ENCODE peak calls at places on chromosome 18, in eight cellular contexts. One of them, this sample, is unnamed. For H3K4me1, the result is how much of the 10 kb centered on the place peaks cover.

GRCh38 chr18:10797882-10798281 is 272.1 kb downstream of the NAPG start:
- DNase-seq in mesenchymal stem cell: no peak
- DNase-seq in endodermal cell: peak
- DNase-seq in body of pancreas: no peak
- DNase-seq in foreskin keratinocyte: no peak
- DNase-seq in trophoblast cell: no peak
- DNase-seq in small intestine: no peak
- DNase-seq in right atrium auricular region: no peak
- DNase-seq in this sample: no peak

GRCh38 chr18:32237024-32237423 is 47.2 kb downstream of the MEP1B start:
- DNase-seq in mesenchymal stem cell: no peak
- DNase-seq in endodermal cell: no peak
- DNase-seq in body of pancreas: no peak
- DNase-seq in foreskin keratinocyte: peak
- DNase-seq in trophoblast cell: no peak
- DNase-seq in small intestine: peak
- DNase-seq in right atrium auricular region: no peak
- DNase-seq in this sample: no peak

GRCh38 chr18:13159579-13159978 is 59.0 kb upstream of the LDLRAD4 start:
- DNase-seq in mesenchymal stem cell: peak
- DNase-seq in endodermal cell: peak
- DNase-seq in body of pancreas: no peak
- DNase-seq in foreskin keratinocyte: peak
- DNase-seq in trophoblast cell: peak
- DNase-seq in small intestine: peak
- DNase-seq in right atrium auricular region: no peak
- DNase-seq in this sample: peak

GRCh38 chr18:35610089-35610488 is 28.5 kb downstream of the GALNT1 start:
- DNase-seq in mesenchymal stem cell: no peak
- DNase-seq in endodermal cell: peak
- DNase-seq in body of pancreas: no peak
- DNase-seq in foreskin keratinocyte: no peak
- DNase-seq in trophoblast cell: no peak
- DNase-seq in small intestine: peak
- DNase-seq in right atrium auricular region: no peak
- DNase-seq in this sample: peak

GRCh38 chr18:3611313-3612038 is 161.5 kb downstream of the TGIF1 start:
- DNase-seq in mesenchymal stem cell: no peak
- DNase-seq in endodermal cell: peak
- DNase-seq in body of pancreas: no peak
- DNase-seq in foreskin keratinocyte: no peak
- DNase-seq in trophoblast cell: no peak
- DNase-seq in small intestine: no peak
- DNase-seq in right atrium auricular region: no peak
- DNase-seq in this sample: no peak

GRCh38 chr18:10751711-10752110 is 225.9 kb downstream of the NAPG start:
- DNase-seq in mesenchymal stem cell: peak
- DNase-seq in endodermal cell: no peak
- DNase-seq in body of pancreas: no peak
- DNase-seq in foreskin keratinocyte: no peak
- DNase-seq in trophoblast cell: no peak
- DNase-seq in small intestine: no peak
- DNase-seq in right atrium auricular region: no peak
- DNase-seq in this sample: no peak

GRCh38 chr18:10453885-10454772 is at the start of gene APCDD1:
- DNase-seq in mesenchymal stem cell: peak
- DNase-seq in endodermal cell: peak
- DNase-seq in body of pancreas: peak
- DNase-seq in foreskin keratinocyte: no peak
- DNase-seq in trophoblast cell: peak
- DNase-seq in small intestine: no peak
- DNase-seq in right atrium auricular region: peak
- DNase-seq in this sample: peak

GRCh38 chr18:8791171-8791651 is 85.9 kb downstream of the MTCL1 start:
- DNase-seq in mesenchymal stem cell: peak
- DNase-seq in endodermal cell: no peak
- DNase-seq in body of pancreas: no peak
- DNase-seq in foreskin keratinocyte: peak
- DNase-seq in trophoblast cell: no peak
- DNase-seq in small intestine: no peak
- DNase-seq in right atrium auricular region: no peak
- DNase-seq in this sample: peak

GRCh38 chr18:58257461-58257860 is 213.4 kb downstream of the NEDD4L start:
- DNase-seq in mesenchymal stem cell: peak
- DNase-seq in endodermal cell: no peak
- DNase-seq in body of pancreas: no peak
- DNase-seq in foreskin keratinocyte: no peak
- DNase-seq in trophoblast cell: no peak
- DNase-seq in small intestine: no peak
- DNase-seq in right atrium auricular region: no peak
- DNase-seq in this sample: no peak
- H3K27ac ChIP-seq in mesenchymal stem cell: peak
- H3K27ac ChIP-seq in endodermal cell: no peak
- H3K27ac ChIP-seq in body of pancreas: peak
- H3K27ac ChIP-seq in foreskin keratinocyte: no peak
- H3K27ac ChIP-seq in trophoblast cell: no peak
- H3K27ac ChIP-seq in small intestine: no peak
- H3K27ac ChIP-seq in right atrium auricular region: peak
- H3K27ac ChIP-seq in this sample: no peak

DNA sequence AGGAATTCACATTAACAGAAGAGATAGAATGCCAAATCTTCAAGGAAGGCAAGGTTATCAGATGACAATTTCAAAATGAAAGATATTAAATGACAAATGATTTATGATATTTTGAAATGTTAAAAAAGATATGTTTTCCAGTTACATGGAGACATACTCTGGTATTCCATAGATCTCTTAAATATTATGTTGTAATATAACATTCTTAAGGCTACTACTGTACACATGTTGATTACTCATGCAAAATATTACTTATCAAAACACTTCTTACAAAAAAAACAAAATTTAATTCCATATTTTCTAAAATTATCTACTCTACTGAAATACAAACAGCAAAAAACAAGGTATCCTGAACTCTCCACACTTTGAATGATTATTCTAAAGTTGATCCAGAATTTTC is 22.9 kb downstream of the RTTN start:
- DNase-seq in mesenchymal stem cell: no peak
- DNase-seq in endodermal cell: no peak
- DNase-seq in body of pancreas: no peak
- DNase-seq in foreskin keratinocyte: no peak
- DNase-seq in trophoblast cell: no peak
- DNase-seq in small intestine: no peak
- DNase-seq in right atrium auricular region: no peak
- DNase-seq in this sample: no peak
- H3K4me1 ChIP-seq in mesenchymal stem cell: under half
- H3K4me1 ChIP-seq in endodermal cell: under half
- H3K4me1 ChIP-seq in body of pancreas: under half
- H3K4me1 ChIP-seq in foreskin keratinocyte: under half
- H3K4me1 ChIP-seq in trophoblast cell: under half
- H3K4me1 ChIP-seq in small intestine: under half
- H3K4me1 ChIP-seq in right atrium auricular region: under half
- H3K4me1 ChIP-seq in this sample: under half

GRCh38 chr18:58528011-58528367 is 100.9 kb downstream of the ALPK2 start:
- DNase-seq in mesenchymal stem cell: no peak
- DNase-seq in endodermal cell: no peak
- DNase-seq in body of pancreas: no peak
- DNase-seq in foreskin keratinocyte: no peak
- DNase-seq in trophoblast cell: no peak
- DNase-seq in small intestine: no peak
- DNase-seq in right atrium auricular region: no peak
- DNase-seq in this sample: no peak

GRCh38 chr18:58525928-58526424 is 102.9 kb downstream of the ALPK2 start:
- DNase-seq in mesenchymal stem cell: no peak
- DNase-seq in endodermal cell: no peak
- DNase-seq in body of pancreas: no peak
- DNase-seq in foreskin keratinocyte: no peak
- DNase-seq in trophoblast cell: no peak
- DNase-seq in small intestine: no peak
- DNase-seq in right atrium auricular region: no peak
- DNase-seq in this sample: no peak

GRCh38 chr18:58526425-58527115 is 102.3 kb downstream of the ALPK2 start:
- DNase-seq in mesenchymal stem cell: no peak
- DNase-seq in endodermal cell: peak
- DNase-seq in body of pancreas: no peak
- DNase-seq in foreskin keratinocyte: no peak
- DNase-seq in trophoblast cell: no peak
- DNase-seq in small intestine: peak
- DNase-seq in right atrium auricular region: no peak
- DNase-seq in this sample: no peak

GRCh38 chr18:58525517-58525916 is 103.4 kb downstream of the ALPK2 start:
- DNase-seq in mesenchymal stem cell: peak
- DNase-seq in endodermal cell: no peak
- DNase-seq in body of pancreas: no peak
- DNase-seq in foreskin keratinocyte: peak
- DNase-seq in trophoblast cell: no peak
- DNase-seq in small intestine: no peak
- DNase-seq in right atrium auricular region: no peak
- DNase-seq in this sample: peak

GRCh38 chr18:58527116-58528010 is 101.5 kb downstream of the ALPK2 start:
- DNase-seq in mesenchymal stem cell: peak
- DNase-seq in endodermal cell: no peak
- DNase-seq in body of pancreas: no peak
- DNase-seq in foreskin keratinocyte: no peak
- DNase-seq in trophoblast cell: no peak
- DNase-seq in small intestine: peak
- DNase-seq in right atrium auricular region: no peak
- DNase-seq in this sample: no peak
- H3K27ac ChIP-seq in mesenchymal stem cell: peak
- H3K27ac ChIP-seq in endodermal cell: no peak
- H3K27ac ChIP-seq in body of pancreas: peak
- H3K27ac ChIP-seq in foreskin keratinocyte: no peak
- H3K27ac ChIP-seq in trophoblast cell: no peak
- H3K27ac ChIP-seq in small intestine: peak
- H3K27ac ChIP-seq in right atrium auricular region: no peak
- H3K27ac ChIP-seq in this sample: no peak

GRCh38 chr18:7084766-7085080 is 32.9 kb downstream of the LAMA1 start:
- DNase-seq in mesenchymal stem cell: peak
- DNase-seq in endodermal cell: no peak
- DNase-seq in body of pancreas: no peak
- DNase-seq in foreskin keratinocyte: peak
- DNase-seq in trophoblast cell: no peak
- DNase-seq in small intestine: no peak
- DNase-seq in right atrium auricular region: no peak
- DNase-seq in this sample: peak
- H3K4me1 ChIP-seq in mesenchymal stem cell: under half
- H3K4me1 ChIP-seq in endodermal cell: under half
- H3K4me1 ChIP-seq in body of pancreas: under half
- H3K4me1 ChIP-seq in foreskin keratinocyte: under half
- H3K4me1 ChIP-seq in trophoblast cell: under half
- H3K4me1 ChIP-seq in small intestine: under half
- H3K4me1 ChIP-seq in right atrium auricular region: under half
- H3K4me1 ChIP-seq in this sample: under half

DNA sequence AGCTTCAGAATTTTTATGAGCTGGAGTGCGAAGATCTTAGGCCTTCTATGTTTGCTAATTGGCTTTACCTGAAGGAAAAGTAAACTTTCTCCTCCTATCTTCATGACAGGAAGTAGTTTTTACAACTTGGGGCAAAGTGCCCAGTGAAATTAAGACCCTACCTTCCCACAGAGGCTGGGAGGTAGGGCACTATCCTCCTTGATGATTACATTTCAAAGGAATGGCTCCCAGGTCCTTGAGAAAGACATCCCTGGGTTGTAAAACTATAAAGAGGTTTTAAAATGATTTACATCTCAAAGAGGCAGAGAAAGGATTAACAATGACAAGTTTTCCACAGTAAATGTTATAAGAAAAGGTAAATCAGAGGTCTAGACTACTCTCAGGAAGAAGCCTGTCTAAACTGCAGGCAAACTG is 155.8 kb downstream of the CDH7 start:
- DNase-seq in mesenchymal stem cell: no peak
- DNase-seq in endodermal cell: peak
- DNase-seq in body of pancreas: no peak
- DNase-seq in foreskin keratinocyte: no peak
- DNase-seq in trophoblast cell: no peak
- DNase-seq in small intestine: peak
- DNase-seq in right atrium auricular region: no peak
- DNase-seq in this sample: no peak
- H3K27ac ChIP-seq in mesenchymal stem cell: no peak
- H3K27ac ChIP-seq in endodermal cell: no peak
- H3K27ac ChIP-seq in body of pancreas: no peak
- H3K27ac ChIP-seq in foreskin keratinocyte: no peak
- H3K27ac ChIP-seq in trophoblast cell: no peak
- H3K27ac ChIP-seq in small intestine: no peak
- H3K27ac ChIP-seq in right atrium auricular region: no peak
- H3K27ac ChIP-seq in this sample: no peak

DNA sequence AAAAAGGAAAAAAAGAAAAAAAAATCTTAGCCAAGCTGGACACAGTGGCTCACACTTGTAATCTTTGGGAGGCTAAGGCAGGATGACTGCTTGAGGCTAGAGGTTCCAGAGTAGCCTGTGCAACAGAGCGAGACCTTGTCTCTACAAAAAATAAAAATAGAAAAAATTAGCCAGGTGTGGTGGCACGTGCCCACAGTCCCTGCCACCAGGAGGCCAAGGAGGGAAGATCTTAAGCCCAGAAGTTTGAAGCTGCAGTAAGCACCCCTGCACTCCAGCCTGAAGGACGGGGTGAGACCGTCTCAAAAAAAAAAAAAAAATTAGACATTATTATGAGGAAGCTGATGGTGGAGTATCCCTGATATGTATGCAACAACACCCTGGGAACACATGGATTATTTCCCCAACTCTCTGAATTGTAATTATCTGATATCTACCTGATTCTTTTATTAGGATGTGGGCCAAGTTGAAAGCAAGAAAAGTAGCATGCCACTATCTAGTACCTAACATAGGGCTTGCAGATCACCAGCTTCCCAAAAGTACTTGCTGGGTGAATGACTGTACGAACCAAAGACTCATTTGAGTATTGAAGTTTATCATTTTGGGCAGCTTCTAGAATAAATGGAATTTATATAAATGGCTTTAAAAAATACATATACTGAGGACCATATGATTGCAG is 140.9 kb downstream of the TCF4 start:
- DNase-seq in mesenchymal stem cell: no peak
- DNase-seq in endodermal cell: no peak
- DNase-seq in body of pancreas: no peak
- DNase-seq in foreskin keratinocyte: no peak
- DNase-seq in trophoblast cell: no peak
- DNase-seq in small intestine: no peak
- DNase-seq in right atrium auricular region: no peak
- DNase-seq in this sample: no peak
- H3K4me1 ChIP-seq in mesenchymal stem cell: under half
- H3K4me1 ChIP-seq in endodermal cell: under half
- H3K4me1 ChIP-seq in body of pancreas: under half
- H3K4me1 ChIP-seq in foreskin keratinocyte: under half
- H3K4me1 ChIP-seq in trophoblast cell: under half
- H3K4me1 ChIP-seq in small intestine: under half
- H3K4me1 ChIP-seq in right atrium auricular region: under half
- H3K4me1 ChIP-seq in this sample: under half

This sample was measured in mammary epithelial cell.